ENCODE peak calls at places on chromosomes 3 and 15, in ten cellular contexts. One of them, this sample, is unnamed.

GRCh38 chr15:34084086-34084485 is 17.6 kb downstream of the EMC7 start:
- DNase-seq in body of pancreas: no peak
- DNase-seq in ovary: no peak
- DNase-seq in A549: no peak
- DNase-seq in transverse colon: peak; percentile 53
- DNase-seq in NB4: no peak
- DNase-seq in endothelial cell of umbilical vein: no peak
- DNase-seq in sigmoid colon: peak; percentile 85
- DNase-seq in IMR-90: peak; percentile 84
- DNase-seq in esophagus muscularis mucosa: no peak
- DNase-seq in this sample: no peak

GRCh38 chr15:85642693-85643058 is 152.0 kb downstream of the KLHL25 start:
- DNase-seq in body of pancreas: no peak
- DNase-seq in ovary: peak; percentile 84
- DNase-seq in A549: no peak
- DNase-seq in transverse colon: peak; percentile 36
- DNase-seq in NB4: no peak
- DNase-seq in endothelial cell of umbilical vein: peak; percentile 30
- DNase-seq in sigmoid colon: peak; percentile 91
- DNase-seq in IMR-90: peak; percentile 55
- DNase-seq in esophagus muscularis mucosa: no peak
- DNase-seq in this sample: no peak

GRCh38 chr15:79970921-79971434 is at the start of gene BCL2A1:
- DNase-seq in body of pancreas: no peak
- DNase-seq in ovary: no peak
- DNase-seq in A549: peak; percentile 58
- DNase-seq in transverse colon: peak; percentile 17
- DNase-seq in NB4: peak; percentile 93
- DNase-seq in endothelial cell of umbilical vein: peak; percentile 56
- DNase-seq in sigmoid colon: no peak
- DNase-seq in IMR-90: peak; percentile 96
- DNase-seq in esophagus muscularis mucosa: no peak
- DNase-seq in this sample: peak; percentile 62

GRCh38 chr15:91801836-91802534 is 51.5 kb upstream of the SLCO3A1 start:
- DNase-seq in body of pancreas: no peak
- DNase-seq in ovary: no peak
- DNase-seq in A549: no peak
- DNase-seq in transverse colon: no peak
- DNase-seq in NB4: no peak
- DNase-seq in endothelial cell of umbilical vein: no peak
- DNase-seq in sigmoid colon: no peak
- DNase-seq in IMR-90: no peak
- DNase-seq in esophagus muscularis mucosa: no peak
- DNase-seq in this sample: no peak

GRCh38 chr15:92623435-92623834 is 32.1 kb downstream of the FAM174B start:
- DNase-seq in body of pancreas: peak; percentile 73
- DNase-seq in ovary: no peak
- DNase-seq in A549: no peak
- DNase-seq in transverse colon: peak; percentile 28
- DNase-seq in NB4: no peak
- DNase-seq in endothelial cell of umbilical vein: no peak
- DNase-seq in sigmoid colon: peak; percentile 45
- DNase-seq in IMR-90: no peak
- DNase-seq in esophagus muscularis mucosa: no peak
- DNase-seq in this sample: no peak

GRCh38 chr3:158152186-158152585 is 42.3 kb downstream of the RSRC1 start:
- DNase-seq in body of pancreas: no peak
- DNase-seq in ovary: no peak
- DNase-seq in A549: no peak
- DNase-seq in transverse colon: no peak
- DNase-seq in NB4: no peak
- DNase-seq in endothelial cell of umbilical vein: peak; percentile 18
- DNase-seq in sigmoid colon: no peak
- DNase-seq in IMR-90: peak; percentile 59
- DNase-seq in esophagus muscularis mucosa: no peak
- DNase-seq in this sample: no peak

GRCh38 chr3:133377396-133377795 is 22.5 kb upstream of the BFSP2 start:
- DNase-seq in body of pancreas: no peak
- DNase-seq in ovary: no peak
- DNase-seq in A549: peak; percentile 24
- DNase-seq in transverse colon: no peak
- DNase-seq in NB4: peak; percentile 63
- DNase-seq in endothelial cell of umbilical vein: peak; percentile 52
- DNase-seq in sigmoid colon: no peak
- DNase-seq in IMR-90: peak; percentile 69
- DNase-seq in esophagus muscularis mucosa: no peak
- DNase-seq in this sample: no peak

GRCh38 chr3:33115024-33115768 is 1.4 kb downstream of the CRTAP start:
- DNase-seq in body of pancreas: peak; percentile 34
- DNase-seq in ovary: peak; percentile 66
- DNase-seq in A549: peak; percentile 26
- DNase-seq in transverse colon: peak; percentile 70
- DNase-seq in NB4: peak; percentile 90
- DNase-seq in endothelial cell of umbilical vein: peak; percentile 73
- DNase-seq in sigmoid colon: peak; percentile 96
- DNase-seq in IMR-90: peak; percentile 84
- DNase-seq in esophagus muscularis mucosa: no peak
- DNase-seq in this sample: peak; percentile 84

GRCh38 chr15:98889930-98890695 is 117.5 kb downstream of the PGPEP1L start:
- DNase-seq in body of pancreas: no peak
- DNase-seq in ovary: no peak
- DNase-seq in A549: no peak
- DNase-seq in transverse colon: no peak
- DNase-seq in NB4: peak; percentile 29
- DNase-seq in endothelial cell of umbilical vein: peak; percentile 60
- DNase-seq in sigmoid colon: no peak
- DNase-seq in IMR-90: peak; percentile 95
- DNase-seq in esophagus muscularis mucosa: no peak
- DNase-seq in this sample: no peak

GRCh38 chr3:187930021-187930420 is 184.8 kb upstream of the BCL6 start:
- DNase-seq in body of pancreas: no peak
- DNase-seq in ovary: no peak
- DNase-seq in A549: no peak
- DNase-seq in transverse colon: no peak
- DNase-seq in NB4: no peak
- DNase-seq in endothelial cell of umbilical vein: no peak
- DNase-seq in sigmoid colon: no peak
- DNase-seq in IMR-90: no peak
- DNase-seq in esophagus muscularis mucosa: no peak
- DNase-seq in this sample: no peak

GRCh38 chr3:58054652-58055051 is 46.4 kb downstream of the FLNB start:
- DNase-seq in body of pancreas: no peak
- DNase-seq in ovary: no peak
- DNase-seq in A549: no peak
- DNase-seq in transverse colon: no peak
- DNase-seq in NB4: no peak
- DNase-seq in endothelial cell of umbilical vein: no peak
- DNase-seq in sigmoid colon: no peak
- DNase-seq in IMR-90: no peak
- DNase-seq in esophagus muscularis mucosa: no peak
- DNase-seq in this sample: no peak

GRCh38 chr3:197023241-197023997 is 6.2 kb downstream of the MELTF start:
- DNase-seq in body of pancreas: no peak
- DNase-seq in ovary: no peak
- DNase-seq in A549: no peak
- DNase-seq in transverse colon: no peak
- DNase-seq in NB4: peak; percentile 43
- DNase-seq in endothelial cell of umbilical vein: no peak
- DNase-seq in sigmoid colon: no peak
- DNase-seq in IMR-90: no peak
- DNase-seq in esophagus muscularis mucosa: no peak
- DNase-seq in this sample: peak; percentile 35
- TF ChIP-seq POLR2A in body of pancreas: peak; percentile 21
- TF ChIP-seq POLR2A in ovary: no peak
- TF ChIP-seq POLR2A in A549: no peak
- TF ChIP-seq POLR2A in transverse colon: no peak
- TF ChIP-seq POLR2A in NB4: no peak
- TF ChIP-seq POLR2A in endothelial cell of umbilical vein: no peak
- TF ChIP-seq POLR2A in sigmoid colon: no peak
- TF ChIP-seq POLR2A in IMR-90: no peak
- TF ChIP-seq POLR2A in esophagus muscularis mucosa: no peak
- TF ChIP-seq POLR2A in this sample: no peak

DNA sequence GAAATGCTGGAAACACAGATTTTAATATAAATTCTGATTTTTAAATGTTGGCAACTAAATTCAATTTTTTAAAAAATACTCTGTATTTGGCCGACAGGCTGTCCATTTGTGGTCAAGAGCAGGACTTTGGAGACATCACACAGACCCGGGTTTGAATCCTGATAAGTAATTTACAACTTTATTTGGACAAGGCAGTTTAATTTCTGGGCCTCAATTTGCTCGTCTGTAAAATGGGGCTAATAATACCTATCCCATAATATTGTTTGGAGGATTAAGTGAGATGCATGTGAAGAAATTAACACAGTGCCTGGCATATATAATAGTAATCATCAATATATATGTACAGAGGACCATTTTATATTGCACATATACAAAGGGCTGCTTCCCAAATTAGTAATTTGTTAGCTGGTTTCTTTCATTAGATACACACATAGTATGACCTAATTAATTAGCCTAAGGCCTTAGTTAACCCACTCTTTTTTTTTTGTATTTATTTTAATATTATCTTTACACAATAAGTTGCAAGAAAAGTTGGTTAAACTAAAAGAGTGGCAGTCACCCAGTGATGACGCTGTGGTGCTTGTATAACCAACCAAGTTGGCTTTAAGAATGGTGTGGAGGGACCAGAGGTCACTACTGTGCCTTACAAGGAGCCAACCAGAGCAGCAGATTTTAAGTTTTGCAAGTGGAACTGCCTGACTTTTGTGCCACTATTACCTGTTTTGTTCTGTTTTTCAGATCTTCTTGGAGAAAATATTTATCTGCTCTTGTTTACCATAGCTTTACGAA is 709 bp downstream of the PIGB start:
- DNase-seq in body of pancreas: peak; percentile 27
- DNase-seq in ovary: no peak
- DNase-seq in A549: no peak
- DNase-seq in transverse colon: peak; percentile 21
- DNase-seq in NB4: peak; percentile 84
- DNase-seq in endothelial cell of umbilical vein: no peak
- DNase-seq in sigmoid colon: no peak
- DNase-seq in IMR-90: peak; percentile 5
- DNase-seq in esophagus muscularis mucosa: no peak
- DNase-seq in this sample: no peak
- H3K4me3 ChIP-seq in body of pancreas: peak overlapping the region; percentile 86
- H3K4me3 ChIP-seq in ovary: peak overlapping the region; percentile 56
- H3K4me3 ChIP-seq in A549: peak overlapping the region; percentile 62
- H3K4me3 ChIP-seq in transverse colon: peak overlapping the region; percentile 39
- H3K4me3 ChIP-seq in NB4: peak overlapping the region; percentile 97
- H3K4me3 ChIP-seq in endothelial cell of umbilical vein: peak overlapping the region; percentile 45
- H3K4me3 ChIP-seq in sigmoid colon: peak overlapping the region; percentile 75
- H3K4me3 ChIP-seq in IMR-90: peak overlapping the region; percentile 71
- H3K4me3 ChIP-seq in esophagus muscularis mucosa: peak overlapping the region; percentile 80
- H3K4me3 ChIP-seq in this sample: peak overlapping the region; percentile 75

DNA sequence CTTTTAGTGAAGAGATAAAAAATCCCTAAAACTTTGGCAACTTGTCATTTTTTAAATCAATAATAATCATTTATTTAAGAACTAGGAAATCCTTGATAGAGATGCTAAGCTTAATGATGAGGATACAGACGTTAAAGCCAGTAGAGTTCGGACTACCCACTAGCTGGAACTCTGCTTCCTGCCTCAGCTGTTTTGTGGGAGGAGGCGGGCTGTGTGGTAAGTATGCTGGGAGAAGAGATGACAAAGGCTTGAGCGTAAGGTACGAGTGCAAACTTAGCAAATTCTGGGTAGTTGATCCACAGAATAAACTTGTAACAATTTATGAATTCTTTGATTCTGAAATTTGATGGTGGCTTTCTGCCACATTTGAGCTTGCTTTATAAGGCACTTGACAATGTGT is 111.2 kb upstream of the NANOGP8 start:
- DNase-seq in body of pancreas: no peak
- DNase-seq in ovary: no peak
- DNase-seq in A549: no peak
- DNase-seq in transverse colon: no peak
- DNase-seq in NB4: no peak
- DNase-seq in endothelial cell of umbilical vein: no peak
- DNase-seq in sigmoid colon: no peak
- DNase-seq in IMR-90: no peak
- DNase-seq in esophagus muscularis mucosa: no peak
- DNase-seq in this sample: no peak
- TF ChIP-seq POLR2A in body of pancreas: no peak
- TF ChIP-seq POLR2A in ovary: no peak
- TF ChIP-seq POLR2A in A549: no peak
- TF ChIP-seq POLR2A in transverse colon: no peak
- TF ChIP-seq POLR2A in NB4: no peak
- TF ChIP-seq POLR2A in endothelial cell of umbilical vein: no peak
- TF ChIP-seq POLR2A in sigmoid colon: no peak
- TF ChIP-seq POLR2A in IMR-90: no peak
- TF ChIP-seq POLR2A in esophagus muscularis mucosa: no peak
- TF ChIP-seq POLR2A in this sample: no peak

GRCh38 chr3:541328-541727 is 344.8 kb downstream of the CHL1 start:
- DNase-seq in body of pancreas: no peak
- DNase-seq in ovary: no peak
- DNase-seq in A549: no peak
- DNase-seq in transverse colon: no peak
- DNase-seq in NB4: no peak
- DNase-seq in endothelial cell of umbilical vein: no peak
- DNase-seq in sigmoid colon: no peak
- DNase-seq in IMR-90: no peak
- DNase-seq in esophagus muscularis mucosa: no peak
- DNase-seq in this sample: no peak

GRCh38 chr3:536417-536813 is 339.9 kb downstream of the CHL1 start:
- DNase-seq in body of pancreas: no peak
- DNase-seq in ovary: no peak
- DNase-seq in A549: no peak
- DNase-seq in transverse colon: no peak
- DNase-seq in NB4: no peak
- DNase-seq in endothelial cell of umbilical vein: no peak
- DNase-seq in sigmoid colon: no peak
- DNase-seq in IMR-90: no peak
- DNase-seq in esophagus muscularis mucosa: no peak
- DNase-seq in this sample: no peak

DNA sequence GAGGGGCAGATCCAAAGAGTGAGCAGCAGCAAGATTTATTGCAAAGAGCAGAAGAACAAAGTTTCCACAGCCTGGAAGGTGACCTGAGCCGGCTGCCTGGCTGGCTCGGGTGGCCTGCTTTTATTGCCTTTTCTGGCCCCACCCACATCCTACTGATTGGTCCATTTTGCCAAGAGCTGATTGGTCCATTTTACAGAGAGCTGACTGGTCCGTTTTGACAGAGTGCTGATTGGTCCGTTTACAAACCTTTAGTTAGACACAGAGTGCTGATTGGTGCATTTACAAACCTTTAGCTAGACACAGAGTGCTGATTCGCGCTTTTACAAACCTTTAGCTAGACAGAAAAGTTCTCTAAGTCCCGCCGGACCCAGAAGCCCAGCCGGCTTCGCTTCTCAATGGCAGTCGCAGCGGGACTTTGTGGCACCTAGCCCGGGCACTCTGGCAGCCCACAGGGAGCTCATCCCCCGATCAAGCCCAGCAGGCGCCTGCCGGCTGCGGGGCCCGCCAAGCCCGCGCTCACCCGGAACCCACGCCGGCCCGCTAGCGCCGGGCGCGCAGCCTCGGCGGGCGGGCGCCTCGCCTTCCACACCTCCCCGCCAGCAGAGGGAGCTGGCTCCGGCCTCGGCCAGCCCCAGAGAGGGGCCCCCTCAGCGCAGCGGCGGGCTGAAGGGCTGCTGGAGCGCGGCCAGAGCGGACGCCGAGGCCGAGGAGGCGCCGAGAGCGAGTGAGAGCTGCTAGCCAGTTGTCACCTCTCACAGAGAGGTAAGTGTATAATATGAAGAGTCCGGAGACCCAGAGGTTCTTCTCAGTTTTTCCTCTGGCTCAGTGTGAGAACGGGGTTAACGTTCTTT is 339.2 kb downstream of the CHL1 start:
- DNase-seq in body of pancreas: peak; percentile 48
- DNase-seq in ovary: no peak
- DNase-seq in A549: no peak
- DNase-seq in transverse colon: peak; percentile 9
- DNase-seq in NB4: no peak
- DNase-seq in endothelial cell of umbilical vein: no peak
- DNase-seq in sigmoid colon: peak; percentile 73
- DNase-seq in IMR-90: peak; percentile 11
- DNase-seq in esophagus muscularis mucosa: no peak
- DNase-seq in this sample: no peak
- H3K4me3 ChIP-seq in body of pancreas: no peak overlapping the region
- H3K4me3 ChIP-seq in ovary: peak overlapping the region; percentile 18
- H3K4me3 ChIP-seq in A549: no peak overlapping the region
- H3K4me3 ChIP-seq in transverse colon: no peak overlapping the region
- H3K4me3 ChIP-seq in NB4: no peak overlapping the region
- H3K4me3 ChIP-seq in endothelial cell of umbilical vein: no peak overlapping the region
- H3K4me3 ChIP-seq in sigmoid colon: peak overlapping the region; percentile 28
- H3K4me3 ChIP-seq in IMR-90: peak overlapping the region; percentile 62
- H3K4me3 ChIP-seq in esophagus muscularis mucosa: peak overlapping the region; percentile 60
- H3K4me3 ChIP-seq in this sample: no peak overlapping the region